ENCODE peak calls at places on chromosomes 3 and 15, in eight cellular contexts. One of them, this sample, is unnamed.

GRCh38 chr3:53513556-53514190 is 19.3 kb downstream of the CACNA1D start:
- DNase-seq in ovary: no peak
- DNase-seq in endothelial cell of umbilical vein: no peak
- DNase-seq in heart left ventricle: no peak
- DNase-seq in gastrocnemius medialis: no peak
- DNase-seq in uterus: no peak
- DNase-seq in stomach: no peak
- DNase-seq in IMR-90: no peak
- DNase-seq in this sample: no peak

GRCh38 chr3:159872374-159873109 is 116.1 kb upstream of the IL12A start:
- DNase-seq in ovary: no peak
- DNase-seq in endothelial cell of umbilical vein: peak
- DNase-seq in heart left ventricle: no peak
- DNase-seq in gastrocnemius medialis: no peak
- DNase-seq in uterus: no peak
- DNase-seq in stomach: no peak
- DNase-seq in IMR-90: peak
- DNase-seq in this sample: no peak

GRCh38 chr3:59131016-59131771 is 81.4 kb upstream of the CFAP20DC start:
- DNase-seq in ovary: no peak
- DNase-seq in endothelial cell of umbilical vein: no peak
- DNase-seq in heart left ventricle: no peak
- DNase-seq in gastrocnemius medialis: no peak
- DNase-seq in uterus: no peak
- DNase-seq in stomach: no peak
- DNase-seq in IMR-90: no peak
- DNase-seq in this sample: no peak

GRCh38 chr3:100401674-100402036 is 316 bp downstream of the LNP1 start:
- DNase-seq in ovary: peak
- DNase-seq in endothelial cell of umbilical vein: no peak
- DNase-seq in heart left ventricle: peak
- DNase-seq in gastrocnemius medialis: no peak
- DNase-seq in uterus: peak
- DNase-seq in stomach: no peak
- DNase-seq in IMR-90: peak
- DNase-seq in this sample: no peak

GRCh38 chr3:184553385-184553784 is 8.2 kb upstream of the EPHB3 start:
- DNase-seq in ovary: no peak
- DNase-seq in endothelial cell of umbilical vein: no peak
- DNase-seq in heart left ventricle: no peak
- DNase-seq in gastrocnemius medialis: no peak
- DNase-seq in uterus: no peak
- DNase-seq in stomach: no peak
- DNase-seq in IMR-90: no peak
- DNase-seq in this sample: no peak

GRCh38 chr3:44960387-44961026 is 15.5 kb downstream of the ZDHHC3 start:
- DNase-seq in ovary: no peak
- DNase-seq in endothelial cell of umbilical vein: no peak
- DNase-seq in heart left ventricle: no peak
- DNase-seq in gastrocnemius medialis: no peak
- DNase-seq in uterus: no peak
- DNase-seq in stomach: no peak
- DNase-seq in IMR-90: peak
- DNase-seq in this sample: no peak

GRCh38 chr3:37694236-37694635 is 167.4 kb upstream of the CTDSPL start:
- DNase-seq in ovary: no peak
- DNase-seq in endothelial cell of umbilical vein: no peak
- DNase-seq in heart left ventricle: no peak
- DNase-seq in gastrocnemius medialis: no peak
- DNase-seq in uterus: no peak
- DNase-seq in stomach: no peak
- DNase-seq in IMR-90: no peak
- DNase-seq in this sample: no peak

GRCh38 chr3:8490079-8490552 is 11.5 kb upstream of the LMCD1 start:
- DNase-seq in ovary: no peak
- DNase-seq in endothelial cell of umbilical vein: no peak
- DNase-seq in heart left ventricle: no peak
- DNase-seq in gastrocnemius medialis: peak
- DNase-seq in uterus: peak
- DNase-seq in stomach: no peak
- DNase-seq in IMR-90: peak
- DNase-seq in this sample: no peak

GRCh38 chr3:175346573-175347356 is 487.6 kb downstream of the NAALADL2 start:
- DNase-seq in ovary: peak
- DNase-seq in endothelial cell of umbilical vein: peak
- DNase-seq in heart left ventricle: peak
- DNase-seq in gastrocnemius medialis: peak
- DNase-seq in uterus: peak
- DNase-seq in stomach: peak
- DNase-seq in IMR-90: peak
- DNase-seq in this sample: peak

GRCh38 chr3:101038393-101038792 is 45.2 kb upstream of the ABI3BP start:
- DNase-seq in ovary: no peak
- DNase-seq in endothelial cell of umbilical vein: no peak
- DNase-seq in heart left ventricle: no peak
- DNase-seq in gastrocnemius medialis: no peak
- DNase-seq in uterus: no peak
- DNase-seq in stomach: no peak
- DNase-seq in IMR-90: peak
- DNase-seq in this sample: no peak

GRCh38 chr3:126926684-126927404 is 56.1 kb upstream of the PLXNA1 start:
- DNase-seq in ovary: peak
- DNase-seq in endothelial cell of umbilical vein: peak
- DNase-seq in heart left ventricle: peak
- DNase-seq in gastrocnemius medialis: no peak
- DNase-seq in uterus: peak
- DNase-seq in stomach: no peak
- DNase-seq in IMR-90: peak
- DNase-seq in this sample: peak

DNA sequence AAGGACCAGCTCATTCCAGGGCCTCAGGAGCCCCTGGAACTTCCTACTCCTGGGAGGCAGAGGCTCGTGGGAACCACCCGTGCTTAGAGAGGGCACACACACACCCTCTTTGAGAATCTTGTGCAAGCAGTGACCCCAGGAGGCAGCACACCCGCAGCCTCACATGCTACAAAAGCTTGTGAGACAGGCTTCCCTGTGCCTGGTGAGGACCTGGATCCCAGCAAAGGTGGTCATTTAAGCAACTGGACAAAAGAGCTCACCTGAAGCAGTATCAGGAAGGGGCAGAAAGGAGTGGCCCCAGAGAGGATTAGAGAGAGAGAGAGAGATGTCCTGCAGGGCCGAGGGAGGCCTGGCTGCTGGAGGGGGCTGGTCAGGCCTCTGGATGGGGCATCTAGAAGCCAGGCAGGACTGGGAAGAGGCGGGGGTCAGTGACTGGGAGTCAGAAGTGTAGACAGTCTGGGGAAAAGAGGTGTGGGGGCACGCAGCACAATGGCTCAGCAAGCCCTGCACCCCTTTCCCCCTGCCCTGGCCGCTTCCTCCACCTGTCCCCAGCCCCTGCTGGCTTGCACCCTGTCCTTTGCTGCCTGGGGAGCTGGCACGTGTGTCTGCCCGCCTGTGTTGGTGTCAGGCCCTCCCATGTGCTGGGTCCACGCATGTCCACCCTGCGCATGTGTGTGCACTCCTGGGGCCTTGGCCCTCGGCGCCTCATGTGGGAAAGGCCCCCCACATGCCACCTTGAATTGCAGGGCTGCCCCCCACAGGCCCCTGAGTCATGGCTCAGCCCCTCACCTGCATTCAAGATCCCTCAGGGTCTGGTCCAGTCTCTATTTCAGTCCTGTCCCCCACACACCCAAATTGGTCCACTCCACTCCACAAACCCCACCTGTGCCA is 36.9 kb downstream of the TSPAN3 start:
- DNase-seq in ovary: no peak
- DNase-seq in endothelial cell of umbilical vein: no peak
- DNase-seq in heart left ventricle: no peak
- DNase-seq in gastrocnemius medialis: no peak
- DNase-seq in uterus: no peak
- DNase-seq in stomach: peak
- DNase-seq in IMR-90: no peak
- DNase-seq in this sample: peak
- TF ChIP-seq POLR2A in ovary: no peak
- TF ChIP-seq POLR2A in endothelial cell of umbilical vein: no peak
- TF ChIP-seq POLR2A in heart left ventricle: no peak
- TF ChIP-seq POLR2A in gastrocnemius medialis: no peak
- TF ChIP-seq POLR2A in uterus: no peak
- TF ChIP-seq POLR2A in stomach: no peak
- TF ChIP-seq POLR2A in IMR-90: no peak
- TF ChIP-seq POLR2A in this sample: no peak

DNA sequence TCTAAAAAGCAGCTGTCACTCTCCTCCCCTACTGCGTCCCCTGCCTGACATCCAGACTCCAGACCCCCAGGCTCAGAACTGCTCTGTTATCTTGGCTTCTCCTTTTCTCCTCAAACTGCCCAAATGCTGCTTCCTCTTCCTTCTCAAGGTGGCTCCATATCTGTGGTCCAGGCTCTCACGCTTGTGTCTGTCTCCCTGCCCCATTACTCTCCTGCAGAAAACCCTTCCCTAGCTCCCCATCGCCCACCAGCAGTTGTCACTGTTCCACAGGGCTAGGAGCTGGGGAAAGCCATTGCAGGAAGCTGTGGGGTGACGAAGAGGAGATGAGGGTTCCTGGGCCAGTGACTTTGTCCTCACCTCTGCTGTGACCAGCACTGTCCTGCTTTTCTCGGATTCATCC is 30.7 kb upstream of the CGNL1 start:
- DNase-seq in ovary: no peak
- DNase-seq in endothelial cell of umbilical vein: peak
- DNase-seq in heart left ventricle: no peak
- DNase-seq in gastrocnemius medialis: no peak
- DNase-seq in uterus: no peak
- DNase-seq in stomach: no peak
- DNase-seq in IMR-90: no peak
- DNase-seq in this sample: no peak
- TF ChIP-seq CTCF in ovary: no peak
- TF ChIP-seq CTCF in endothelial cell of umbilical vein: peak
- TF ChIP-seq CTCF in heart left ventricle: peak
- TF ChIP-seq CTCF in gastrocnemius medialis: no peak
- TF ChIP-seq CTCF in uterus: peak
- TF ChIP-seq CTCF in stomach: no peak
- TF ChIP-seq CTCF in IMR-90: peak
- TF ChIP-seq CTCF in this sample: no peak

DNA sequence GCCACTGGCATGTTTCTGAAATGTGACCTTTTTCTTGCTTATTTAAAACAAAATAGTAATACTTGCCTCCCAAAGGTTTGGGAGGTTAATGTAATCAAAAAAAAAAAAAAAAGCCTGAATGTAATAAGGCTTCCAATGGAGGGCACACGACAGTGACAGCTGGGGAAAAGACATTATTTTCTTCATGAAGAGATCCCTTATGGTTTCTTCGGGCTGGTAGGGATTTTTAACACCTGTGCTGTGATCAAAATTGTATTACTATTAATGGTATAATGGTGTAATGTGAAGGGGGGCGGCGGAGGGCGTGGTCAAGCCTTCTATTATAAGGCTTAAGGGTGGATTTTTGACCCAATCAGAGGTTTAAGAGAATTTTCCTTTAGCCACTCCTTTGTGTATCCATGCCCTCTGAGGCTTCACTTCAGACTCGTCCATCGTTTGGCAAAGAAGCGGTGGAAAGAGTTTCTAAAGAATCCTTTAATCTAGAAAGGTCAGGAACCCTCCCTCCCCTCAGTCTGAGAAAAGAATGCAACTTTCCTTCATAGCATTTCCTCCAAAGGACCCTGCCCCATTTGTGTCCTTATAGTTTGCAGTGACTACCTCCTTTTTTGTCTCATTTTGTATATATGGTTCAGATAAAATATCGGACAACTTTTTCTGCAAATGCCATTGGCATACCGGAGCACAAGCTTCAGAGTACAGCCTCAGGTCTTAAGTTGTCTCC is 89.5 kb upstream of the CHD2 start:
- DNase-seq in ovary: peak
- DNase-seq in endothelial cell of umbilical vein: peak
- DNase-seq in heart left ventricle: peak
- DNase-seq in gastrocnemius medialis: peak
- DNase-seq in uterus: peak
- DNase-seq in stomach: no peak
- DNase-seq in IMR-90: peak
- DNase-seq in this sample: peak
- TF ChIP-seq POLR2A in ovary: no peak
- TF ChIP-seq POLR2A in endothelial cell of umbilical vein: no peak
- TF ChIP-seq POLR2A in heart left ventricle: peak
- TF ChIP-seq POLR2A in gastrocnemius medialis: peak
- TF ChIP-seq POLR2A in uterus: peak
- TF ChIP-seq POLR2A in stomach: no peak
- TF ChIP-seq POLR2A in IMR-90: peak
- TF ChIP-seq POLR2A in this sample: no peak

DNA sequence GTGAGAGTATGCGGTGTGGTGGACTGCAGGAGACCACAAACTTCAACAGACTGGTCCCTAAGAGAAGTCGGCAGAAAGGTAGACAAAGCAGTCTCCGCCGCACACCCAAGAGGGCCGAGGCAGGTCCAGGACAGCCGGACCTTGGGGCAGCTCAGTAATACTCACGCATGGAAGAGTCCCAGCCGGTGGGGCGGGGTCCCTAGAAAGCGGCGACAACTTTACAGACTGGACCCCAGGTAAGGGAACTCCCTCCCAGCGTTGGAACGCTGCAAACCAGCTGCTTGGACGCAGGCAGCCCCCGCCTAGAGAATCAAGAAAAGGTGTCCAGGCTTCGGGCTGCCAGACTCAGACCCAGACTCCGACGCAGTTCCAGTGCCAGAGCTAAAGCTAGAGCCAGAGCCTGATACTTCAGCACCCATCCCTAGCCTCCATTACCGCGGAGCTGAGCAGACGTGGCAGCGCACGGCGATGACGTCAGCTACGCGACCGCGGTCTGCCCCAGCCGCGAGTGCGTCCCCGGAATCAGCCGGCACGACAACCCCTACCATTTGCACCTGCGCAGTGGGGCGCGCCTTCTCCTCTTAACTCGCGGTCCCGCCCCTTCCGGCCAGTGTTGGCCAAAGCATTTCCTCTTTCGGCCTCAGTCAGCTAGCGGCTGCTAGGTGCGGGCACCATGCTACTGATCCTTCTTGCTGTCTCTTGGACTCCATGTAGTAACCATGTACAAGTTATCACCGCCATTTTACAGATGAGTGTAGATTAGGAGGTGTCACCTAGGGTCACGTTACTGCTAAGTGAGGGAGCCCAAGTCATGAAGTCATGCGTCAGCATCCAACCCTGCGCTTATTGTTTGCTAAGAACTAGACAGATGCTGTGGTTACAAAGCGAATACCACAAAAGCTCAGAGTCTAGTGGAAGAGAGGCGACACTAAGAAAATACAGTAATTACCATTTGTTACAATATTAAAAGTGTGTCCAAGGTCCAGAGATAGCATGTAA is at the start of gene TMEM39A:
- DNase-seq in ovary: peak
- DNase-seq in endothelial cell of umbilical vein: peak
- DNase-seq in heart left ventricle: peak
- DNase-seq in gastrocnemius medialis: peak
- DNase-seq in uterus: peak
- DNase-seq in stomach: peak
- DNase-seq in IMR-90: peak
- DNase-seq in this sample: peak
- TF ChIP-seq CTCF in ovary: peak
- TF ChIP-seq CTCF in endothelial cell of umbilical vein: no peak
- TF ChIP-seq CTCF in heart left ventricle: peak
- TF ChIP-seq CTCF in gastrocnemius medialis: peak
- TF ChIP-seq CTCF in uterus: peak
- TF ChIP-seq CTCF in stomach: peak
- TF ChIP-seq CTCF in IMR-90: peak
- TF ChIP-seq CTCF in this sample: no peak